ENCODE peak calls at places on chromosomes 3 and 15, in four cellular contexts. Y, I, P and C are unnamed samples.
A peak's percentile ranks its signal among the peaks of the same experiment; 100 is the strongest.

GRCh38 chr15:50880651-50881114 is 27.8 kb upstream of the AP4E1 start:
- DNase-seq in Y (no peak), I (no peak), P (no peak), C (no peak)

GRCh38 chr15:65337436-65338070 is 33.1 kb downstream of the RNU5B-1 start:
- DNase-seq in Y (peak; percentile 15), I (no peak), P (peak; percentile 38), C (no peak)

GRCh38 chr3:72829701-72830100 is 18.5 kb downstream of the SHQ1 start:
- DNase-seq in Y (no peak), I (no peak), P (no peak), C (no peak)

GRCh38 chr3:155407971-155408370 is 114.5 kb upstream of the STRIT1 start:
- DNase-seq in Y (no peak), I (no peak), P (no peak), C (no peak)

GRCh38 chr3:155912090-155912489 is 41.6 kb downstream of the GMPS start:
- DNase-seq in Y (no peak), I (no peak), P (no peak), C (no peak)

GRCh38 chr15:67820147-67820991 is 4.9 kb upstream of the SKOR1 start:
- DNase-seq in Y (peak; percentile 38), I (no peak), P (peak; percentile 42), C (no peak)

GRCh38 chr15:70121656-70122297 is 24.1 kb upstream of the TLE3 start:
- DNase-seq in Y (no peak), I (no peak), P (peak; percentile 91), C (no peak)

GRCh38 chr3:126945171-126945721 is 37.7 kb upstream of the PLXNA1 start:
- DNase-seq in Y (peak; percentile 49), I (no peak), P (no peak), C (no peak)